ENCODE peak calls at places on chromosomes 7 and 10, in six cellular contexts. R, O, K, Y, C and E are unnamed samples.

GRCh38 chr10:70145666-70146488 is 623 bp downstream of the TYSND1 start:
- DNase-seq in K (peak), Y (peak), R (peak), C (peak), O (peak), E (peak)

GRCh38 chr7:17408245-17408903 is 109.9 kb downstream of the AHR start:
- DNase-seq in C (peak), K (peak), Y (peak), R (peak), O (peak), E (no peak)

GRCh38 chr7:73865738-73866445 is 4.9 kb downstream of the TMEM270 start:
- DNase-seq in R (no peak), O (peak), K (peak), C (peak), Y (peak), E (no peak)

GRCh38 chr7:100159099-100159623 is 638 bp upstream of the TRAPPC14 start:
- DNase-seq in Y (no peak), O (no peak), K (no peak), R (no peak), C (no peak), E (no peak)

GRCh38 chr7:120833551-120833950 is 24.4 kb downstream of the TSPAN12 start:
- DNase-seq in O (no peak), R (no peak), C (no peak), K (no peak), Y (peak), E (no peak)

GRCh38 chr10:31929986-31930675 is 1.5 kb upstream of the ARHGAP12 start:
- DNase-seq in Y (peak), O (no peak), C (peak), K (no peak), R (no peak), E (no peak)

GRCh38 chr10:27792191-27792590 is 46.6 kb upstream of the MKX start:
- DNase-seq in K (peak), O (no peak), Y (no peak), C (no peak), R (no peak), E (no peak)

GRCh38 chr7:145216876-145217275 is 381.0 kb upstream of the TPK1 start:
- DNase-seq in O (no peak), R (no peak), Y (peak), C (no peak), K (no peak), E (no peak)

GRCh38 chr10:95476482-95477174 is 84.5 kb downstream of the SORBS1 start:
- DNase-seq in O (no peak), K (no peak), Y (no peak), C (no peak), R (no peak), E (no peak)

GRCh38 chr7:31003097-31003496 is 39.3 kb downstream of the GHRHR start:
- DNase-seq in C (no peak), R (no peak), Y (no peak), K (no peak), O (no peak), E (no peak)

GRCh38 chr7:5424689-5425506 is 1.3 kb upstream of the TNRC18 start:
- DNase-seq in O (peak), C (peak), R (peak), K (no peak), Y (peak), E (no peak)

GRCh38 chr10:101579516-101579870 is 8.6 kb downstream of the POLL start:
- DNase-seq in K (no peak), R (no peak), O (no peak), C (no peak), Y (no peak), E (no peak)

GRCh38 chr7:107150375-107151073 is 18.3 kb upstream of the HBP1 start:
- DNase-seq in C (peak), Y (peak), R (peak), O (peak), K (peak), E (peak)

GRCh38 chr10:98404571-98405396 is 10.2 kb downstream of the PYROXD2 start:
- DNase-seq in C (no peak), Y (peak), R (no peak), K (peak), O (no peak), E (no peak)

GRCh38 chr10:86775056-86775858 is 18.8 kb downstream of the BMPR1A start:
- DNase-seq in R (no peak), C (no peak), K (no peak), O (no peak), Y (no peak), E (no peak)

GRCh38 chr7:54183055-54183454 is 359.1 kb upstream of the VSTM2A start:
- DNase-seq in Y (no peak), O (no peak), R (no peak), C (no peak), K (no peak), E (no peak)

GRCh38 chr7:149209518-149210269 is 14.3 kb downstream of the ZNF282 start:
- DNase-seq in C (peak), K (peak), Y (peak), R (no peak), O (peak), E (no peak)

GRCh38 chr10:29377333-29377961 is 88.6 kb downstream of the LYZL1 start:
- DNase-seq in C (no peak), O (no peak), K (no peak), Y (peak), R (no peak), E (no peak)

GRCh38 chr7:91397612-91398011 is 133.4 kb downstream of the FZD1 start:
- DNase-seq in Y (no peak), K (no peak), R (no peak), O (no peak), C (no peak), E (no peak)

GRCh38 chr10:80664071-80664680 is 126.5 kb downstream of the SH2D4B start:
- DNase-seq in R (peak), K (peak), C (peak), Y (peak), O (peak), E (peak)

GRCh38 chr7:101870361-101871062 is 53.1 kb downstream of the CUX1 start:
- DNase-seq in Y (peak), C (no peak), R (no peak), K (no peak), O (no peak), E (no peak)

GRCh38 chr10:106271237-106271636 is 893.3 kb downstream of the SORCS1 start:
- DNase-seq in R (no peak), Y (no peak), C (no peak), K (no peak), O (no peak), E (no peak)

GRCh38 chr10:47092822-47093221 is 181.6 kb downstream of the PTPN20 start:
- DNase-seq in C (no peak), Y (no peak), K (no peak), O (no peak), R (peak), E (peak)

GRCh38 chr10:70164179-70164578 is 6.1 kb downstream of the SAR1A start:
- DNase-seq in R (no peak), Y (no peak), K (no peak), O (no peak), C (peak), E (no peak)

GRCh38 chr7:37418381-37418780 is 30.3 kb downstream of the ELMO1 start:
- DNase-seq in K (no peak), O (no peak), R (no peak), Y (no peak), C (no peak), E (no peak)

GRCh38 chr7:34168013-34168412 is 262.7 kb downstream of the BMPER start:
- DNase-seq in C (no peak), O (no peak), Y (no peak), R (no peak), K (no peak), E (no peak)

GRCh38 chr7:41819645-41820044 is 116.8 kb upstream of the INHBA start:
- DNase-seq in Y (no peak), C (no peak), O (no peak), K (no peak), R (no peak), E (no peak)

GRCh38 chr10:7895699-7896090 is 77.4 kb downstream of the TAF3 start:
- DNase-seq in R (no peak), C (no peak), Y (no peak), O (no peak), K (no peak), E (no peak)

GRCh38 chr7:2624293-2624881 is 7.4 kb upstream of the TTYH3 start:
- DNase-seq in O (no peak), C (no peak), Y (no peak), K (no peak), R (no peak), E (no peak)

GRCh38 chr7:157404845-157405481 is 68.2 kb downstream of the DNAJB6 start:
- DNase-seq in K (peak), O (no peak), Y (peak), C (peak), R (no peak), E (no peak)

GRCh38 chr10:71848325-71849277 is 2.5 kb downstream of the PSAP start:
- DNase-seq in K (peak), C (no peak), R (no peak), O (no peak), Y (no peak), E (no peak)

GRCh38 chr10:131033166-131034085 is 278.1 kb downstream of the TCERG1L start:
- DNase-seq in C (no peak), K (no peak), R (no peak), Y (no peak), O (no peak), E (no peak)

GRCh38 chr7:42237162-42237821 is at the start of gene GLI3:
- DNase-seq in C (peak), R (peak), Y (peak), O (peak), K (peak), E (peak)

GRCh38 chr7:24401628-24402593 is 117.9 kb downstream of the NPY start:
- DNase-seq in K (peak), R (no peak), Y (peak), C (no peak), O (no peak), E (no peak)

GRCh38 chr7:151415375-151416112 is 5.7 kb upstream of the WDR86 start:
- DNase-seq in R (no peak), O (peak), C (peak), K (no peak), Y (peak), E (no peak)
- H3K27ac ChIP-seq in R (no peak), O (no peak), C (peak), K (no peak), Y (no peak), E (no peak)

GRCh38 chr7:44231088-44231487 is 30.3 kb downstream of the YKT6 start:
- DNase-seq in K (no peak), Y (no peak), R (no peak), C (no peak), O (no peak), E (no peak)

GRCh38 chr7:44229546-44230105 is 28.8 kb downstream of the YKT6 start:
- DNase-seq in O (peak), R (no peak), C (no peak), Y (no peak), K (no peak), E (no peak)

GRCh38 chr7:44227911-44228310 is 27.1 kb downstream of the YKT6 start:
- DNase-seq in K (no peak), R (no peak), Y (no peak), O (no peak), C (no peak), E (no peak)

GRCh38 chr7:44226396-44226753 is 25.6 kb downstream of the YKT6 start:
- DNase-seq in R (no peak), C (no peak), Y (no peak), K (no peak), O (peak), E (no peak)

GRCh38 chr7:44228571-44229350 is 28.0 kb downstream of the YKT6 start:
- DNase-seq in R (no peak), O (no peak), K (no peak), C (no peak), Y (no peak), E (no peak)
- TF ChIP-seq CTCF in R (no peak), O (no peak), K (no peak), C (no peak), Y (no peak), E (no peak)

GRCh38 chr7:152106990-152107389 is 81.5 kb downstream of the GALNT11 start:
- DNase-seq in C (no peak), K (no peak), Y (peak), O (no peak), R (no peak), E (no peak)

GRCh38 chr7:152108359-152108758 is 82.9 kb downstream of the GALNT11 start:
- DNase-seq in K (no peak), O (peak), R (no peak), Y (no peak), C (no peak), E (no peak)

GRCh38 chr7:152105205-152105604 is 79.7 kb downstream of the GALNT11 start:
- DNase-seq in K (no peak), C (no peak), R (no peak), O (no peak), Y (no peak), E (no peak)

GRCh38 chr7:152103691-152104090 is 78.2 kb downstream of the GALNT11 start:
- DNase-seq in Y (no peak), O (no peak), C (no peak), R (no peak), K (no peak), E (no peak)

GRCh38 chr7:152107945-152108344 is 82.5 kb downstream of the GALNT11 start:
- DNase-seq in K (no peak), O (no peak), R (no peak), Y (no peak), C (no peak), E (no peak)
- H3K27ac ChIP-seq in K (no peak), O (no peak), R (no peak), Y (no peak), C (no peak), E (no peak)

GRCh38 chr7:44772867-44773266 is 23.6 kb upstream of the PPIA start:
- DNase-seq in K (no peak), C (no peak), Y (no peak), O (no peak), R (no peak), E (no peak)
- TF ChIP-seq CTCF in K (no peak), C (no peak), Y (no peak), O (no peak), R (no peak), E (no peak)

DNA sequence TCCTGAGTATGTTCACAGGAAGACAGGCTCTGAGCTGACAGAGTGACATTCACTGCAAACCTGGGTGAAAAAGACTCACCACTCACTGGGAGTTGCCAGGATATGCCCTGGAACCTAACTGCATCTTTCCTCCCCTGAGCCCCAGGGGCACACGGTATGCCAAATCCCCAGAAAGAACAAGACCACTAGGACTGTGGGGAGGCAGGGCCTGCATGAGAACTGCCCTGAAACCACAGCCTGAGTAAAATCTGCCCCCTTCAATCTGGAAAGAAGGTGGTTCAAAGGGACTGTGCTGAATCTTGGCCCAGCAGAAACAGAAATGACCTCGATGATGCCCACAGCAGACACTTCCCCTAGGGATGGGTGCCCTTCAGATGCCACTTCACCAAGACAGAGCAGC is 6.5 kb downstream of the FAM53B start:
- DNase-seq in C (no peak), R (no peak), K (no peak), Y (no peak), O (no peak), E (no peak)
- H3K27ac ChIP-seq in C (no peak), R (peak), K (no peak), Y (no peak), O (peak), E (peak)

GRCh38 chr10:49783645-49784044 is 21.5 kb upstream of the OGDHL start:
- DNase-seq in O (no peak), C (no peak), R (no peak), K (no peak), Y (no peak), E (no peak)
- TF ChIP-seq CTCF in O (no peak), C (no peak), R (no peak), K (no peak), Y (no peak), E (no peak)

GRCh38 chr10:49157229-49157628 is 23.4 kb upstream of the FAM170B start:
- DNase-seq in Y (no peak), O (no peak), R (no peak), C (no peak), K (no peak), E (no peak)
- H3K27ac ChIP-seq in Y (no peak), O (no peak), R (no peak), C (no peak), K (no peak), E (no peak)

GRCh38 chr10:63466168-63466935 is 575 bp upstream of the JMJD1C start:
- DNase-seq in R (peak), O (no peak), C (peak), Y (peak), K (peak), E (peak)

GRCh38 chr10:63464402-63465292 is 1.1 kb downstream of the JMJD1C start:
- DNase-seq in K (peak), O (no peak), Y (peak), R (no peak), C (no peak), E (no peak)

GRCh38 chr10:63462442-63462841 is 3.3 kb downstream of the JMJD1C start:
- DNase-seq in R (no peak), O (no peak), Y (no peak), K (no peak), C (no peak), E (no peak)

GRCh38 chr10:63467833-63468232 is 2.1 kb upstream of the JMJD1C start:
- DNase-seq in K (no peak), O (no peak), Y (peak), R (no peak), C (no peak), E (no peak)

DNA sequence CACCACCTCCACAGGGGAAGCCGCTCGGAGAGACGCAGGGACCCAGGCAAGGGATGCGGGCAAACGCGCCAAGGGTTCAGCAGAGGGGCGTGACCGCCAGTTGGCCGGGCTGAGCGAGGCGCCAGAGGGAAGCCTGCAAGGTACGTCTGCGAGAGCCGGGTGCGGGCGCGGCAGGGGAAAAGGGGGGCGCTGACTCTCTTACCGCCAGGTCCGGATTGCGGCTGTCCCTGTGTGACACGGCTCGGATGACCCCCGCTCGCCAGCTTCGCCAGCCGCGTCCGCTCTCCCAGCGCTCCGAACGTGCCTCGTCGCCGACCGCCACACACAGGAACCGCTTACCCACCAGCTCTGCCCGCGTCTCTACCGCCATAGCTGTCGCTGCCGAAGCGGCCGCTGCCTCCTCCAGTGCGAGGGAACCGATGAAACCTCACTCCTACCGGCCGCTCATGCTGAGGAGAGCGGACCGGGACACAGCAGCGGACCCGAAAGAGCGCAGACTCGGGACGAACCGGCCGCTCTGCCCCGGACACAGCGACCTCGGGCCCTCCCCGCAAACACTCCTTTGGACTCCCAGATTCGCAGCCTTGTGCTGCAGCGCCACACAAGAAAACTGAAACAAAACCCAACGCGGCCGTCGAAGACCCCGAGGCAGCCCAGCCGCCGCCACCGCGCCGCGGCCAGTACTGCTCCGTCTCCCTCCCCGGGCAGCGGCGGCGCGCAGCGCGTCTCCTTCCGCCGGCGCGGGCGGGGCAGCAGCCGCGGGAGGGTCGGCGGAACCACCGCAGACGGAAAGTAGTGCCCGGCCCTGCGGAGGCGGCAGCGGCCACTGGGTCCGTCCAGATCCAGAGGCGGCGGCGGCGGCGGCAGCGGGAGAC is at the start of gene JMJD1C:
- DNase-seq in R (peak), K (peak), C (peak), Y (peak), O (peak), E (peak)
- TF ChIP-seq CTCF in R (no peak), K (no peak), C (no peak), Y (no peak), O (peak), E (no peak)